ENCODE peak calls at places on chromosomes 4 and X, in nine cellular contexts. A, C, F, J, O, S, N, Q and R are unnamed samples.

GRCh38 chr4:177380730-177381287 is 61.4 kb downstream of the AGA start:
- DNase-seq in F (no peak), N (peak), Q (no peak), O (no peak), S (no peak), C (no peak), A (no peak), J (no peak), R (no peak)

GRCh38 chr4:19239565-19239964 is 1012.1 kb upstream of the SLIT2 start:
- DNase-seq in O (no peak), N (peak), A (peak), S (no peak), Q (no peak), C (no peak), F (no peak), J (no peak), R (no peak)

GRCh38 chr4:6113641-6114040 is 86.7 kb downstream of the JAKMIP1 start:
- DNase-seq in S (no peak), C (no peak), A (no peak), J (no peak), F (no peak), N (no peak), O (no peak), Q (no peak), R (no peak)

GRCh38 chr4:2837904-2838496 is 5.6 kb upstream of the ADD1 start:
- DNase-seq in A (no peak), J (peak), C (no peak), O (no peak), S (peak), F (peak), Q (peak), N (no peak), R (no peak)

GRCh38 chr4:54659213-54660144 is 1.7 kb downstream of the KIT start:
- DNase-seq in A (no peak), C (peak), Q (no peak), S (no peak), F (no peak), N (no peak), J (peak), O (no peak), R (peak)

GRCh38 chr4:33864290-33864859 is 2379.9 kb downstream of the ARAP2 start:
- DNase-seq in F (no peak), N (no peak), O (no peak), Q (no peak), A (no peak), J (no peak), S (no peak), C (no peak), R (no peak)

GRCh38 chr4:166816901-166817300 is 417.4 kb downstream of the SPOCK3 start:
- DNase-seq in Q (no peak), N (no peak), F (no peak), S (no peak), A (no peak), C (peak), J (peak), O (no peak), R (no peak)

GRCh38 chr4:81030617-81031388 is at the start of gene BMP3:
- DNase-seq in S (peak), Q (no peak), C (no peak), F (peak), O (no peak), N (peak), J (peak), A (no peak), R (peak)

GRCh38 chr4:8589336-8589735 is 3.2 kb upstream of the CPZ start:
- DNase-seq in S (peak), O (no peak), N (no peak), F (peak), Q (no peak), C (no peak), A (no peak), J (no peak), R (no peak)

GRCh38 chr4:79516114-79516513 is 108.1 kb upstream of the GK2 start:
- DNase-seq in C (no peak), F (no peak), Q (no peak), J (no peak), N (no peak), A (no peak), O (no peak), S (no peak), R (no peak)
- TF ChIP-seq CTCF in C (no peak), F (no peak), Q (no peak), J (no peak), N (no peak), A (no peak), O (no peak), S (no peak), R (no peak)

GRCh38 chrX:107979534-107979933 is 2.6 kb downstream of the TEX13B start:
- DNase-seq in O (no peak), J (no peak), Q (no peak), N (no peak), A (no peak), C (no peak), S (no peak), F (no peak), R (no peak)

GRCh38 chrX:107978080-107978479 is 4.1 kb downstream of the TEX13B start:
- DNase-seq in S (no peak), J (no peak), Q (no peak), C (no peak), A (no peak), O (no peak), F (no peak), N (no peak), R (no peak)

GRCh38 chrX:107982356-107982755 is at the start of gene TEX13B:
- DNase-seq in N (no peak), S (no peak), A (no peak), J (no peak), C (no peak), O (no peak), F (no peak), Q (no peak), R (no peak)

GRCh38 chrX:107978707-107979307 is 3.4 kb downstream of the TEX13B start:
- DNase-seq in N (peak), O (no peak), C (no peak), S (no peak), J (peak), Q (no peak), F (no peak), A (no peak), R (no peak)
- TF ChIP-seq CTCF in N (peak), O (peak), C (peak), S (peak), J (peak), Q (no peak), F (peak), A (peak), R (peak)

GRCh38 chr4:14837860-14838259 is 164.4 kb upstream of the CPEB2 start:
- DNase-seq in C (no peak), S (no peak), F (no peak), N (no peak), Q (no peak), A (no peak), O (no peak), J (no peak), R (no peak)
- TF ChIP-seq CTCF in C (no peak), S (peak), F (peak), N (peak), Q (no peak), A (no peak), O (no peak), J (no peak), R (no peak)

GRCh38 chrX:66022742-66023725 is 16.8 kb downstream of the VSIG4 start:
- DNase-seq in Q (no peak), C (no peak), F (no peak), J (no peak), S (no peak), O (no peak), N (peak), A (no peak), R (peak)
- TF ChIP-seq CTCF in Q (no peak), C (no peak), F (peak), J (no peak), S (peak), O (no peak), N (peak), A (peak), R (no peak)

GRCh38 chrX:30488092-30488491 is 89.5 kb downstream of the TASL start:
- DNase-seq in Q (no peak), A (no peak), N (peak), J (peak), S (no peak), O (peak), F (no peak), C (no peak), R (no peak)
- TF ChIP-seq CTCF in Q (no peak), A (peak), N (peak), J (peak), S (no peak), O (peak), F (no peak), C (no peak), R (no peak)

GRCh38 chr4:148425327-148426110 is 16.7 kb downstream of the NR3C2 start:
- DNase-seq in C (no peak), A (no peak), S (no peak), F (no peak), N (no peak), J (no peak), Q (no peak), O (no peak), R (no peak)
- TF ChIP-seq CTCF in C (no peak), A (no peak), S (no peak), F (no peak), N (peak), J (no peak), Q (no peak), O (peak), R (no peak)

DNA sequence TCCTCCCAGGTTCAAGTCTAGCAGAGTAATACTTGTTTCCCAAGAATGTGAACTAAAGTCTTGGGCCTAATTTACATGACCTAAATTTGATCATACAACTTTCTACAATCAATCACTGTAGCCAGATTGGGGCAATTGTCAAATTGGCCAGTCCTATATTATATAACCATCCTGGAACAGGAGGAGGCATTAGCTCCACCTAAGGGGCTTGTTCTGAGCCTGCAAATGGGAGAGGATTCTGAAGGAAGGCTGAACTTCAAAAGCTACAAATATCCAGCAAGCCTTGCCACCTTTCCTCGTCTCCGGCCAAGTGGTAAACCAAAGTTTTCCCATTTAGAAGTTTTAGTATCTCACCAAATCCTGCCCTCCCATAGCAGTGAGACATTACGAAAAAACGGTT is 1289.6 kb upstream of the TENM3 start:
- DNase-seq in Q (no peak), N (peak), J (peak), C (no peak), O (no peak), A (no peak), F (no peak), S (no peak), R (peak)
- TF ChIP-seq CTCF in Q (no peak), N (peak), J (peak), C (no peak), O (peak), A (peak), F (no peak), S (no peak), R (no peak)

GRCh38 chr4:173991814-173992213 is 291.7 kb downstream of the FBXO8 start:
- DNase-seq in N (no peak), A (no peak), F (no peak), S (no peak), C (no peak), Q (no peak), J (no peak), O (no peak), R (no peak)

GRCh38 chr4:173991321-173991720 is 292.1 kb downstream of the FBXO8 start:
- DNase-seq in F (no peak), Q (no peak), A (no peak), N (no peak), C (no peak), O (no peak), J (no peak), S (no peak), R (no peak)

GRCh38 chr4:173990879-173991231 is 292.6 kb downstream of the FBXO8 start:
- DNase-seq in A (no peak), F (no peak), O (no peak), N (no peak), C (no peak), J (peak), Q (peak), S (no peak), R (no peak)

DNA sequence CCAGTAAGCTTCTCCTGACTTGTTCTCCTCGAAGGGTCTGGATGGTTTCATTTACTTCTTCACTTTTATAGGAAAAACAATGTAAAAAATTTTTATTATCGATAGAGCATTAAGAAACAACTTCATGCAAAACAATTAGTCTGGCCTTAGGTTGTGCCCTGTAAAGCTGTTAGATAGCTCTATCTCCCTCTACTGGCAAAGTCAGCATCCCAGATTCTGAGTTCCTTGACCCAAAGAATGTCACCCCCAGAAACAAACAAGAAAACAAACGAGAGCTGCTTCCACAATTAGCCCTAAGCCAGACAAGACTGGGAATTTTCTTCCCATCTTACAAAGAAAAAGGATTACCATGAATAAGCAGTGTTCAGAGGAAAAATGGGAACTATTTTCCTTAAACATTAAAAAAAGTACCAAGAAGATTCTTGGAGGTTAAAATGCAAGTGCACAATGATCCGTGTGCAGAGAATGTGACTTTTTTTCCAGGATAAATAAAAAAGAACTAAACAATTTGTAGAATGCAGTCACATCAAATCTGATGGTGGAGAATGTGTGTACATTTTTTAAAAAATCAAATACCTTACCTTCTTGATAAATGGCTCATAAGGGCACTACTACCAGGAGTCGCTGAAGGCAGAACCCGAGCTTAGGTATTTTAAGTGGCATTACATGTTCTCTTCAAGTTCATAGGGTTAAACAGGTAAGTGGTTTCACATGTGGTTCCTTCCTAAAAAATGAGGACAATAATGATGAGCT is 293.2 kb downstream of the FBXO8 start:
- DNase-seq in S (no peak), F (no peak), Q (no peak), J (peak), A (peak), C (no peak), O (no peak), N (peak), R (peak)
- TF ChIP-seq CTCF in S (peak), F (peak), Q (peak), J (peak), A (peak), C (peak), O (peak), N (peak), R (no peak)

DNA sequence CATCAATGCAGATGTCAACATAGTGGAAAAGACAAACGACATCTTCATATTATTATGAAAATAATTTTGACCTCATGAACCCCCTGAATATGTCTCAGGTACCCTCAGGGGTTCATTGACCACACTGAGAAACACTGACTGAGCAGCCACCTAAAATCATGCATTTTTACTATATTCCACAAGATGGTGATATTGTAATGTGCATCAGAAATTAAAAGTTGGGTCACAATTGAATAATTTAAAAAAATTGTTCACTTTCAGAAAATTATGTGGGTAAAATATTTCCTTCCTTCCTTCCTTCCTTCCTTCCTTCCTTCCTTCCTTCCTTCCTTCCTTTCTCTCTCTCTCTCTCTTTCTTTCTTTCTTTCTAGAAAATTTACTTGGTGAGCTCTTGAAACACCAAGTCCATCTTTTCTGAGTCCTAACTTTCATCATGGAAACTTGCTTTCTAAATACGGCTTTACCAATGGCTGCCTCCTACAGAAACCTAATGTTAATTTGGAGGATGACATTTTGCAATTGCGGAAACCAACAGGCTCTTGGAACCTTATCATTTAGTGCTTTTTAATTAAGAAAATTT is 103.6 kb downstream of the RTL3 start:
- DNase-seq in F (no peak), Q (no peak), J (peak), S (no peak), A (no peak), O (no peak), C (no peak), N (peak), R (no peak)
- TF ChIP-seq CTCF in F (peak), Q (no peak), J (peak), S (peak), A (peak), O (peak), C (no peak), N (peak), R (no peak)

DNA sequence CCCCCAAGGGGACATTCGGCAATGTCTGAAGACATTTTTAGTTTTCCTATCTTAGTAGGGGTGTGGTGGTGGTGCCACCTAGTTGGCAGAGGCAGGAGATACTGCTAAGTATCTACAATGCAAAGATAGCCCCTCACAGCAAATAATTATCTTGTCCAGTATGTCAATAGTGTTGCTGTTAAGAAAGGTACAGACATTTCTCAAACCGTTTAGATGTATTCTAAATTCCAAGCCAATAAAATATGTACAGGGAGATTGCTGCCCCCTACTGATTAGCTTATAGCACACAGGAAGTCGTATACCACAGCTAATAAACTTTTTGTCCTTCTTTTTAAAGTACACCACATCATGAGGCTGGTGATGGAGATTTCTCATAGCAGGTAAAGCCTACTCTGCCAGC is 260.5 kb downstream of the TMA16 start:
- DNase-seq in C (no peak), O (no peak), F (no peak), Q (no peak), A (peak), N (peak), S (no peak), J (peak), R (no peak)
- TF ChIP-seq CTCF in C (no peak), O (peak), F (peak), Q (no peak), A (peak), N (peak), S (peak), J (no peak), R (no peak)